ENCODE peak calls at places on chromosomes 12 and 14, in four cellular contexts. C is ovary; V is activated naive CD8-positive, alpha-beta T cell treated with anti-CD3 and anti-CD28 coated beads, Interleukin-2, amount 50 U/mL, for 24 hours; I is iPS-NIHi11. O is an unnamed sample.

GRCh38 chr12:89368386-89368785 is 16.1 kb upstream of the DUSP6 start:
- DNase-seq in V (no peak), I (no peak), C (no peak), O (no peak)

GRCh38 chr14:106417224-106418049 is 891.1 kb downstream of the TMEM121 start:
- DNase-seq in V (peak), C (no peak), I (no peak), O (peak)

GRCh38 chr12:68189766-68190700 is 30.5 kb upstream of the IFNG start:
- DNase-seq in I (no peak), V (no peak), C (no peak), O (peak)

GRCh38 chr12:57476993-57477709 is 2.5 kb downstream of the ARHGAP9 start:
- DNase-seq in V (no peak), C (no peak), I (no peak), O (peak)

GRCh38 chr14:42469637-42470426 is 863.2 kb downstream of the LRFN5 start:
- DNase-seq in C (no peak), V (no peak), I (no peak), O (no peak)

GRCh38 chr14:102733326-102733725 is 43.9 kb upstream of the TRAF3 start:
- DNase-seq in I (no peak), C (no peak), V (no peak), O (no peak)

GRCh38 chr14:28773917-28774691 is 7.5 kb downstream of the FOXG1 start:
- DNase-seq in I (peak), C (no peak), V (no peak), O (no peak)

GRCh38 chr12:89621511-89621910 is 87.1 kb downstream of the ATP2B1 start:
- DNase-seq in C (no peak), I (no peak), V (no peak), O (no peak)

GRCh38 chr12:94208433-94208921 is 60.1 kb downstream of the PLXNC1 start:
- DNase-seq in C (peak), V (peak), I (no peak), O (peak)

GRCh38 chr14:30630248-30630647 is 8.1 kb downstream of the SCFD1 start:
- DNase-seq in I (no peak), C (no peak), V (no peak), O (no peak)

GRCh38 chr12:48973992-48974673 is 2.6 kb upstream of the WNT10B start:
- DNase-seq in C (no peak), I (peak), V (no peak), O (peak)

GRCh38 chr12:115313929-115314328 is 630.0 kb upstream of the TBX3 start:
- DNase-seq in V (no peak), C (no peak), I (no peak), O (no peak)

GRCh38 chr14:27427796-27428195 is 830.0 kb upstream of the NOVA1 start:
- DNase-seq in V (no peak), I (no peak), C (no peak), O (no peak)

GRCh38 chr12:107514887-107515445 is 170.6 kb upstream of the PWP1 start:
- DNase-seq in I (no peak), V (no peak), C (no peak), O (no peak)

GRCh38 chr14:50804181-50804721 is 26.7 kb downstream of the NIN start:
- DNase-seq in C (no peak), I (no peak), V (no peak), O (no peak)

GRCh38 chr12:29943683-29944082 is 159.9 kb upstream of the TMTC1 start:
- DNase-seq in V (no peak), C (no peak), I (no peak), O (no peak)

GRCh38 chr14:61977217-61977616 is 215.0 kb downstream of the SNAPC1 start:
- DNase-seq in I (no peak), V (no peak), C (no peak), O (no peak)

GRCh38 chr14:22887990-22888378 is 5.0 kb downstream of the REM2 start:
- DNase-seq in I (no peak), C (no peak), V (peak), O (peak)